ENCODE peak calls at places on chromosomes 3 and 15, in eight cellular contexts. One of them, this sample, is unnamed.

GRCh38 chr3:107188262-107188661 is 189.0 kb upstream of the CCDC54 start:
- DNase-seq in cardiac septum: no peak
- DNase-seq in HEK293T: no peak
- DNase-seq in LoVo: no peak
- DNase-seq in posterior vena cava: no peak
- DNase-seq in LHCN-M2: no peak
- DNase-seq in cardiac muscle cell: no peak
- DNase-seq in Calu3: no peak
- DNase-seq in this sample: no peak

GRCh38 chr3:150349314-150350097 is 58.6 kb upstream of the TSC22D2 start:
- DNase-seq in Calu3: peak
- DNase-seq in LoVo: no peak
- DNase-seq in cardiac muscle cell: no peak
- DNase-seq in cardiac septum: peak
- DNase-seq in HEK293T: no peak
- DNase-seq in posterior vena cava: no peak
- DNase-seq in LHCN-M2: peak
- DNase-seq in this sample: peak

GRCh38 chr15:58403581-58403980 is 28.2 kb upstream of the LIPC start:
- DNase-seq in LoVo: no peak
- DNase-seq in LHCN-M2: no peak
- DNase-seq in cardiac muscle cell: no peak
- DNase-seq in cardiac septum: no peak
- DNase-seq in HEK293T: no peak
- DNase-seq in Calu3: no peak
- DNase-seq in posterior vena cava: no peak
- DNase-seq in this sample: no peak

GRCh38 chr3:52238761-52239701 is at the start of gene TWF2:
- DNase-seq in cardiac muscle cell: peak
- DNase-seq in LHCN-M2: peak
- DNase-seq in cardiac septum: peak
- DNase-seq in HEK293T: peak
- DNase-seq in Calu3: peak
- DNase-seq in posterior vena cava: peak
- DNase-seq in LoVo: peak
- DNase-seq in this sample: peak

GRCh38 chr3:46203681-46204080 is 4.4 kb downstream of the CCR1 start:
- DNase-seq in Calu3: no peak
- DNase-seq in cardiac muscle cell: no peak
- DNase-seq in LoVo: no peak
- DNase-seq in LHCN-M2: no peak
- DNase-seq in HEK293T: no peak
- DNase-seq in posterior vena cava: no peak
- DNase-seq in cardiac septum: no peak
- DNase-seq in this sample: no peak

GRCh38 chr15:59199775-59200465 is 6.7 kb upstream of the LDHAL6B start:
- DNase-seq in cardiac septum: no peak
- DNase-seq in cardiac muscle cell: peak
- DNase-seq in Calu3: peak
- DNase-seq in posterior vena cava: no peak
- DNase-seq in LoVo: peak
- DNase-seq in HEK293T: peak
- DNase-seq in LHCN-M2: peak
- DNase-seq in this sample: no peak

GRCh38 chr3:38090453-38090852 is 46.5 kb downstream of the ACAA1 start:
- DNase-seq in LoVo: no peak
- DNase-seq in HEK293T: no peak
- DNase-seq in cardiac muscle cell: no peak
- DNase-seq in Calu3: no peak
- DNase-seq in cardiac septum: no peak
- DNase-seq in LHCN-M2: no peak
- DNase-seq in posterior vena cava: no peak
- DNase-seq in this sample: no peak

GRCh38 chr15:89492111-89492641 is 4.2 kb downstream of the RHCG start:
- DNase-seq in HEK293T: peak
- DNase-seq in Calu3: peak
- DNase-seq in LHCN-M2: no peak
- DNase-seq in cardiac septum: peak
- DNase-seq in posterior vena cava: peak
- DNase-seq in LoVo: no peak
- DNase-seq in cardiac muscle cell: no peak
- DNase-seq in this sample: no peak

GRCh38 chr3:65006300-65006739 is 318.5 kb upstream of the ADAMTS9 start:
- DNase-seq in Calu3: no peak
- DNase-seq in cardiac muscle cell: peak
- DNase-seq in LHCN-M2: peak
- DNase-seq in HEK293T: no peak
- DNase-seq in posterior vena cava: no peak
- DNase-seq in LoVo: no peak
- DNase-seq in cardiac septum: no peak
- DNase-seq in this sample: no peak

GRCh38 chr15:31402511-31403056 is 75.9 kb downstream of the KLF13 start:
- DNase-seq in LoVo: no peak
- DNase-seq in LHCN-M2: peak
- DNase-seq in posterior vena cava: peak
- DNase-seq in Calu3: no peak
- DNase-seq in HEK293T: no peak
- DNase-seq in cardiac muscle cell: peak
- DNase-seq in cardiac septum: no peak
- DNase-seq in this sample: peak

GRCh38 chr15:85639752-85640381 is 154.9 kb downstream of the KLHL25 start:
- DNase-seq in HEK293T: no peak
- DNase-seq in LoVo: no peak
- DNase-seq in LHCN-M2: peak
- DNase-seq in cardiac septum: no peak
- DNase-seq in cardiac muscle cell: peak
- DNase-seq in posterior vena cava: no peak
- DNase-seq in Calu3: no peak
- DNase-seq in this sample: no peak

GRCh38 chr3:126836220-126836860 is 132.3 kb downstream of the CHCHD6 start:
- DNase-seq in LHCN-M2: no peak
- DNase-seq in cardiac septum: no peak
- DNase-seq in LoVo: no peak
- DNase-seq in HEK293T: no peak
- DNase-seq in Calu3: no peak
- DNase-seq in cardiac muscle cell: no peak
- DNase-seq in posterior vena cava: no peak
- DNase-seq in this sample: no peak

GRCh38 chr15:25849431-25849921 is 13.7 kb downstream of the ATP10A start:
- DNase-seq in cardiac muscle cell: peak
- DNase-seq in Calu3: no peak
- DNase-seq in LHCN-M2: peak
- DNase-seq in cardiac septum: peak
- DNase-seq in HEK293T: no peak
- DNase-seq in posterior vena cava: peak
- DNase-seq in LoVo: peak
- DNase-seq in this sample: no peak

GRCh38 chr15:95712785-95713184 is 617.7 kb upstream of the NR2F2 start:
- DNase-seq in Calu3: no peak
- DNase-seq in LHCN-M2: peak
- DNase-seq in LoVo: no peak
- DNase-seq in cardiac muscle cell: no peak
- DNase-seq in HEK293T: no peak
- DNase-seq in posterior vena cava: no peak
- DNase-seq in cardiac septum: no peak
- DNase-seq in this sample: no peak

GRCh38 chr3:1195922-1196321 is 103.1 kb downstream of the CNTN6 start:
- DNase-seq in Calu3: peak
- DNase-seq in cardiac septum: no peak
- DNase-seq in posterior vena cava: no peak
- DNase-seq in HEK293T: no peak
- DNase-seq in LoVo: no peak
- DNase-seq in cardiac muscle cell: peak
- DNase-seq in LHCN-M2: no peak
- DNase-seq in this sample: no peak

GRCh38 chr3:150184426-150185071 is 213.9 kb upstream of the PFN2 start:
- DNase-seq in Calu3: no peak
- DNase-seq in HEK293T: no peak
- DNase-seq in posterior vena cava: no peak
- DNase-seq in cardiac muscle cell: peak
- DNase-seq in LoVo: peak
- DNase-seq in cardiac septum: no peak
- DNase-seq in LHCN-M2: peak
- DNase-seq in this sample: no peak

GRCh38 chr3:117633207-117633606 is 923.6 kb downstream of the TUSC7 start:
- DNase-seq in posterior vena cava: no peak
- DNase-seq in LHCN-M2: no peak
- DNase-seq in cardiac septum: no peak
- DNase-seq in cardiac muscle cell: no peak
- DNase-seq in Calu3: no peak
- DNase-seq in LoVo: no peak
- DNase-seq in HEK293T: no peak
- DNase-seq in this sample: no peak

GRCh38 chr3:151047636-151048035 is 37.8 kb upstream of the MED12L start:
- DNase-seq in cardiac septum: no peak
- DNase-seq in Calu3: no peak
- DNase-seq in LHCN-M2: no peak
- DNase-seq in LoVo: no peak
- DNase-seq in posterior vena cava: no peak
- DNase-seq in cardiac muscle cell: peak
- DNase-seq in HEK293T: peak
- DNase-seq in this sample: no peak

GRCh38 chr15:60572462-60573214 is 93.7 kb upstream of the ICE2 start:
- DNase-seq in cardiac septum: no peak
- DNase-seq in LHCN-M2: no peak
- DNase-seq in HEK293T: no peak
- DNase-seq in cardiac muscle cell: no peak
- DNase-seq in Calu3: no peak
- DNase-seq in posterior vena cava: no peak
- DNase-seq in LoVo: no peak
- DNase-seq in this sample: no peak

GRCh38 chr15:74144153-74144775 is 13.9 kb downstream of the ISLR2 start:
- DNase-seq in posterior vena cava: no peak
- DNase-seq in cardiac muscle cell: no peak
- DNase-seq in HEK293T: peak
- DNase-seq in LoVo: peak
- DNase-seq in Calu3: peak
- DNase-seq in cardiac septum: no peak
- DNase-seq in LHCN-M2: no peak
- DNase-seq in this sample: no peak

GRCh38 chr3:113103588-113103987 is 107.8 kb upstream of the BOC start:
- DNase-seq in HEK293T: no peak
- DNase-seq in LHCN-M2: no peak
- DNase-seq in LoVo: no peak
- DNase-seq in cardiac muscle cell: no peak
- DNase-seq in posterior vena cava: no peak
- DNase-seq in cardiac septum: no peak
- DNase-seq in Calu3: no peak
- DNase-seq in this sample: no peak

GRCh38 chr3:110384601-110385000 is 687.0 kb upstream of the NECTIN3 start:
- DNase-seq in LoVo: no peak
- DNase-seq in Calu3: no peak
- DNase-seq in LHCN-M2: peak
- DNase-seq in HEK293T: no peak
- DNase-seq in cardiac muscle cell: peak
- DNase-seq in cardiac septum: no peak
- DNase-seq in posterior vena cava: no peak
- DNase-seq in this sample: no peak

GRCh38 chr3:140467104-140467577 is 210.7 kb upstream of the TRIM42 start:
- DNase-seq in cardiac muscle cell: no peak
- DNase-seq in cardiac septum: no peak
- DNase-seq in posterior vena cava: no peak
- DNase-seq in Calu3: peak
- DNase-seq in LHCN-M2: peak
- DNase-seq in HEK293T: no peak
- DNase-seq in LoVo: peak
- DNase-seq in this sample: no peak

GRCh38 chr15:96171842-96172241 is 158.7 kb upstream of the NR2F2 start:
- DNase-seq in LHCN-M2: no peak
- DNase-seq in cardiac muscle cell: no peak
- DNase-seq in cardiac septum: no peak
- DNase-seq in LoVo: no peak
- DNase-seq in Calu3: peak
- DNase-seq in posterior vena cava: no peak
- DNase-seq in HEK293T: no peak
- DNase-seq in this sample: no peak

This sample was measured in thoracic aorta.